ENCODE peak calls at places on chromosomes 3 and 15, in ten cellular contexts. N is COR-L47; E is activated T-helper 1 cell treated with anti-CD3 and anti-CD28 coated beads, Interleukin-2, amount 50 U/mL, for 16 hours; U is GDM1; I is astrocyte of the spinal cord; P is activated CD4-positive, alpha-beta T cell treated with anti-CD3 and anti-CD28 coated beads for 24 hours; O is stimulated activated naive CD4-positive, alpha-beta T cell; H is DMS79 treated with DMSO at 0.1 percent for 48 hours; B is frontal cortex; R is cardiac fibroblast. F is an unnamed sample.

GRCh38 chr15:27561816-27562215 is 537.3 kb downstream of the OCA2 start:
- DNase-seq in N (no peak), E (no peak), U (no peak), I (peak; percentile 66), P (no peak), O (no peak), H (no peak), B (no peak), R (no peak), F (no peak)

GRCh38 chr15:43249699-43250203 is 17.0 kb downstream of the TGM5 start:
- DNase-seq in N (no peak), E (no peak), U (peak; percentile 89), I (peak; percentile 92), P (no peak), O (no peak), H (no peak), B (no peak), R (peak; percentile 80), F (no peak)

GRCh38 chr3:128388932-128389331 is 77.8 kb downstream of the DNAJB8 start:
- DNase-seq in N (no peak), E (no peak), U (no peak), I (no peak), P (no peak), O (no peak), H (no peak), B (no peak), R (no peak), F (no peak)

GRCh38 chr3:165837058-165837525 is at the start of gene BCHE:
- DNase-seq in N (peak; percentile 72), E (no peak), U (no peak), I (peak; percentile 84), P (no peak), O (no peak), H (no peak), B (no peak), R (peak; percentile 75), F (no peak)

GRCh38 chr15:68376447-68377060 is 55.4 kb downstream of the ITGA11 start:
- DNase-seq in N (no peak), E (no peak), U (no peak), I (no peak), P (no peak), O (no peak), H (no peak), B (no peak), R (no peak), F (no peak)

GRCh38 chr15:65638681-65639089 is 16.9 kb downstream of the SLC24A1 start:
- DNase-seq in N (peak; percentile 65), E (peak; percentile 3), U (peak; percentile 46), I (peak; percentile 78), P (no peak), O (peak; percentile 74), H (peak; percentile 58), B (peak; percentile 76), R (peak; percentile 87), F (peak; percentile 66)

GRCh38 chr15:28935316-28935715 is 49.5 kb downstream of the APBA2 start:
- DNase-seq in N (no peak), E (no peak), U (no peak), I (no peak), P (peak; percentile 23), O (peak; percentile 24), H (no peak), B (no peak), R (no peak), F (no peak)

GRCh38 chr3:128878011-128878457 is 1.4 kb upstream of the ACAD9 start:
- DNase-seq in N (no peak), E (no peak), U (no peak), I (no peak), P (no peak), O (no peak), H (no peak), B (no peak), R (no peak), F (no peak)

GRCh38 chr3:117734431-117734830 is 1024.9 kb downstream of the TUSC7 start:
- DNase-seq in N (no peak), E (no peak), U (no peak), I (peak; percentile 54), P (no peak), O (no peak), H (no peak), B (no peak), R (no peak), F (no peak)

GRCh38 chr15:63968122-63968524 is 78.2 kb downstream of the DAPK2 start:
- DNase-seq in N (no peak), E (no peak), U (no peak), I (no peak), P (no peak), O (no peak), H (no peak), B (no peak), R (no peak), F (no peak)

GRCh38 chr3:159852821-159853505 is 135.7 kb upstream of the IL12A start:
- DNase-seq in N (no peak), E (no peak), U (no peak), I (peak; percentile 67), P (no peak), O (no peak), H (no peak), B (peak; percentile 29), R (peak; percentile 80), F (no peak)

GRCh38 chr3:81315051-81315450 is 446.4 kb downstream of the GBE1 start:
- DNase-seq in N (no peak), E (no peak), U (no peak), I (no peak), P (no peak), O (no peak), H (no peak), B (no peak), R (no peak), F (no peak)

GRCh38 chr15:20295238-20295811 is 246.3 kb downstream of the GOLGA6L6 start:
- DNase-seq in N (no peak), E (no peak), U (no peak), I (no peak), P (no peak), O (no peak), H (no peak), B (no peak), R (no peak), F (no peak)